ENCODE peak calls at places on chromosomes 6 and 20, in five cellular contexts. K is T-cell; Y is activated CD4-positive, CD25-positive, alpha-beta regulatory T cell; C is GOT3; V is hepatocyte. W is an unnamed sample.

GRCh38 chr6:52536424-52536916 is 40.4 kb downstream of the TRAM2 start:
- DNase-seq in K (no peak), Y (no peak), C (no peak), V (no peak), W (no peak)

GRCh38 chr6:154555075-154555677 is 44.7 kb upstream of the CNKSR3 start:
- DNase-seq in K (no peak), Y (no peak), C (no peak), V (peak), W (no peak)

GRCh38 chr20:17869295-17869994 is 99.1 kb downstream of the SNX5 start:
- DNase-seq in K (no peak), Y (no peak), C (no peak), V (no peak), W (no peak)

GRCh38 chr20:1357921-1358671 is 29.2 kb upstream of the SDCBP2 start:
- DNase-seq in K (no peak), Y (no peak), C (no peak), V (no peak), W (peak)

GRCh38 chr6:33980176-33980805 is 165.6 kb downstream of the GRM4 start:
- DNase-seq in K (no peak), Y (no peak), C (no peak), V (no peak), W (no peak)

GRCh38 chr6:117232191-117232590 is 33.2 kb upstream of the VGLL2 start:
- DNase-seq in K (no peak), Y (no peak), C (no peak), V (no peak), W (no peak)

GRCh38 chr6:40349092-40349491 is 238.1 kb downstream of the LRFN2 start:
- DNase-seq in K (no peak), Y (no peak), C (no peak), V (no peak), W (no peak)

GRCh38 chr6:28956331-28956730 is 32.5 kb upstream of the TRIM27 start:
- DNase-seq in K (no peak), Y (no peak), C (no peak), V (no peak), W (no peak)

GRCh38 chr6:107819976-107820551 is 4.0 kb downstream of the SCML4 start:
- DNase-seq in K (peak), Y (no peak), C (no peak), V (peak), W (no peak)

GRCh38 chr6:99287523-99287922 is 62.0 kb downstream of the FAXC start:
- DNase-seq in K (no peak), Y (no peak), C (no peak), V (no peak), W (no peak)